ENCODE peak calls at places on chromosomes 1 and 21, in nine cellular contexts. G, L, Y, Z, C, J, A, R and H are unnamed samples.
A peak's percentile ranks its signal among the peaks of the same experiment; 100 is the strongest.

GRCh38 chr1:156706647-156707008 is 1.2 kb upstream of the CRABP2 start:
- DNase-seq in R (no peak), C (peak; percentile 47), G (peak; percentile 85), L (peak; percentile 55), A (peak; percentile 69), J (no peak), Z (peak; percentile 11), Y (no peak), H (peak; percentile 57)

GRCh38 chr1:11738783-11739182 is 2.8 kb downstream of the AGTRAP start:
- DNase-seq in C (no peak), G (no peak), L (no peak), A (no peak), J (no peak), R (no peak), Z (no peak), Y (no peak), H (no peak)

GRCh38 chr1:110464340-110464739 is 13.4 kb downstream of the PROK1 start:
- DNase-seq in R (no peak), A (no peak), Y (no peak), L (no peak), Z (no peak), C (no peak), J (no peak), G (no peak), H (no peak)

GRCh38 chr1:184905601-184906322 is 68.5 kb downstream of the NIBAN1 start:
- DNase-seq in J (no peak), C (peak; percentile 12), R (no peak), Z (no peak), Y (no peak), L (no peak), A (no peak), G (no peak), H (no peak)

GRCh38 chr1:41483960-41484844 is at the start of gene EDN2:
- DNase-seq in C (peak; percentile 89), Y (no peak), G (peak; percentile 49), R (no peak), A (peak; percentile 68), Z (no peak), J (no peak), L (peak; percentile 93), H (no peak)

GRCh38 chr1:113147826-113148225 is 74.8 kb downstream of the LRIG2 start:
- DNase-seq in Z (no peak), A (no peak), R (no peak), J (no peak), G (no peak), C (no peak), L (no peak), Y (no peak), H (no peak)

GRCh38 chr1:25450894-25451293 is 20.2 kb downstream of the MACO1 start:
- DNase-seq in G (no peak), R (no peak), Z (no peak), C (no peak), L (no peak), A (no peak), Y (no peak), J (no peak), H (no peak)

GRCh38 chr1:46096269-46097148 is 35.9 kb downstream of the PIK3R3 start:
- DNase-seq in A (no peak), R (no peak), L (no peak), Z (no peak), J (no peak), Y (no peak), C (no peak), G (no peak), H (no peak)

GRCh38 chr1:201634261-201634660 is 95.3 kb downstream of the NAV1 start:
- DNase-seq in A (no peak), Y (no peak), C (no peak), R (no peak), Z (no peak), L (no peak), J (no peak), G (no peak), H (no peak)

GRCh38 chr21:41678944-41679343 is 87.9 kb downstream of the RIPK4 start:
- DNase-seq in R (peak; percentile 42), L (peak; percentile 92), C (peak; percentile 96), Z (no peak), A (peak; percentile 81), G (peak; percentile 68), Y (no peak), J (peak; percentile 95), H (peak; percentile 88)

GRCh38 chr1:102434421-102434820 is 437.7 kb upstream of the OLFM3 start:
- DNase-seq in G (no peak), C (no peak), Y (peak; percentile 15), L (no peak), J (peak; percentile 76), Z (no peak), R (no peak), A (no peak), H (no peak)

GRCh38 chr1:60886793-60887331 is 195.5 kb upstream of the NFIA start:
- DNase-seq in Z (no peak), L (no peak), Y (no peak), R (no peak), G (no peak), A (no peak), J (peak; percentile 7), C (no peak), H (no peak)

GRCh38 chr21:40393091-40393490 is 453.9 kb downstream of the DSCAM start:
- DNase-seq in G (no peak), C (no peak), Z (no peak), R (no peak), L (no peak), Y (no peak), J (no peak), A (no peak), H (no peak)

GRCh38 chr1:89802841-89803240 is 18.0 kb upstream of the LRRC8D start:
- DNase-seq in Y (no peak), L (no peak), Z (no peak), J (no peak), G (no peak), R (no peak), C (no peak), A (no peak), H (no peak)

GRCh38 chr1:154485106-154485505 is 16.9 kb upstream of the TDRD10 start:
- DNase-seq in L (no peak), A (no peak), R (no peak), Z (no peak), G (no peak), J (peak; percentile 83), Y (no peak), C (no peak), H (no peak)

DNA sequence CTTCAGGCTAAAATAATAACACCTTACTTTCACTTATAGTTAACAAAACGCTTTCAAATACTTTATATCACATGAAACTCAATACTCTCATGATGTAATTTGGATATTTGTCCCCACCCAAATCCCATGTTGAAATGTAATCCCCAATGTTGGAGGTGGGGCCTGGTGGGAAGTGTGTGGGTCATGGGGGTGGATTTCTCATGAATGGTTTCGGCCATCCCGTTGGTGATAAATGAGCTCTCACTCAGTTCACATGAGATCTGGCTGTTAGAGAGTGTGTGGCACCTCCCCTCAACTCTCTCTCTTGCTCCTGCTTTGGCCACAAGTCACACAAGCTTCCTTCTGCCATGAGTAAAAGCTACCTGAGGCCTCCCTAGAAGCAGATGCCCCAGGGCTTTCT is 22.5 kb upstream of the PTGFRN start:
- DNase-seq in R (no peak), Y (no peak), Z (no peak), A (no peak), G (no peak), J (no peak), C (no peak), L (no peak), H (no peak)
- H3K4me1 ChIP-seq in R (peaks cover 7% of the 10 kb centered on the region), Y (no peaks in the 10 kb centered on the region), Z (no peaks in the 10 kb centered on the region), A (no peaks in the 10 kb centered on the region), G (no peaks in the 10 kb centered on the region), J (peaks cover 7% of the 10 kb centered on the region), C (peaks cover 1% of the 10 kb centered on the region), L (no peaks in the 10 kb centered on the region), H (no peaks in the 10 kb centered on the region)

DNA sequence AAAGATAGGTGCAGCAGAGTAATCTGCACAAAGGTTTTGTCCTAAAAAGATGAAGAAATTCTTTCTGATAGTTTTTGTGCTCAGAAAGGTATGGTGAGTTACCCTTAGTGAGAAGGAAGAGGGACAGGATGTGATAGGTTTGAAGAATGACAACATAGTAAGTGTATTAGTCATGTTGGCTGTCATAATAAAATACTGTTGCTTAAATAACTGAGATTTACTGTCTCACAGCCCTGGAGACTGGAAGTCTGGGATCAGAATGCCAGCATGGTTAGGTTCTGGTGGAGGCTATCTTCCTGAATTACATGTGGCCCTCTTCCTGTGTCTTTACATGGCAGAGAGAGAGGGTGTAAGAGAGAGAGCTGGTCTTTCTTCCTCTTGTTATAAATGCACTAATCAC is 965.2 kb downstream of the TTLL7 start:
- DNase-seq in L (no peak), Z (no peak), R (no peak), Y (no peak), G (no peak), C (no peak), J (peak; percentile 9), A (no peak), H (no peak)
- H3K4me1 ChIP-seq in L (no peaks in the 10 kb centered on the region), Z (no peaks in the 10 kb centered on the region), R (no peaks in the 10 kb centered on the region), Y (no peaks in the 10 kb centered on the region), G (no peaks in the 10 kb centered on the region), C (no peaks in the 10 kb centered on the region), J (no peaks in the 10 kb centered on the region), A (no peaks in the 10 kb centered on the region), H (peaks cover 8% of the 10 kb centered on the region)

DNA sequence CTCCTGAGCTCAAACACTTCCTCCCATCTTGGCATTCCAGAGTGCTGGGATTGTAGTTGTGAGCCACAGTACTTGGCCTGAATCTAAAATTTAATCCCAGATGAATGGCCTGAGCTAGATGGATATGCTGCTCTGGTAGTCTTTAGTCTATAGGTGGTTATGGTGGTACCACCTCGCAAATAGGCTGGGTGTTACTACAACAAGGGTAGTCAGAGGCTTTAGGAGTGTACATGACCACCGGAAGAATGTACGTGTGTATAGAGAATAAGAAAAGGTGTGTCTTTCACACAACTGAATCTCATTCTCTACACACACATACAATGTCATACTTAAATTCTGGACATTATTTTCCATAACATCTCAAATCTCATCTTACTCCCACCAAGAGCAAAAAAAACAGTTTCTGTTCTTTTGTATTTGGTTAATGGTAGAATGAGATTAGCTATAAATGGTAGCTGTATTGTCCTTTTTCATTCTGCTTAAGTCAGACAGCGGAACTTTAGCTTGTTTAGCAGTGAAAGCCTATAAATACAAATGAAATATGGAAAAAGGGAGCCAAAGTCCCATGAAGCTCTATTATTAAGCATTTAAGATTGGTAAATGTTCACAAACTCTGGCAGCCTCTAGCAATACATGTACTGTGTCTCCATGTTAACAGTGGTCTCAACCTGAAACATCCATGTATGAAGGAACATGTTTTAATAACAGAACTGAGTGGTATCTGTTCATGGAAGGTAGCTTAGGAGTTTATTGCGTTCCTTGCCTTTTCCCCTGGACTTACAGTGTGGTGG is 16.2 kb downstream of the CAP1 start:
- DNase-seq in Y (no peak), C (no peak), Z (no peak), L (no peak), R (no peak), G (no peak), J (no peak), A (no peak), H (no peak)
- H3K4me1 ChIP-seq in Y (peaks cover 92% of the 10 kb centered on the region), C (peaks cover 58% of the 10 kb centered on the region), Z (peaks cover 88% of the 10 kb centered on the region), L (peaks cover 51% of the 10 kb centered on the region), R (peaks cover 46% of the 10 kb centered on the region), G (no peaks in the 10 kb centered on the region), J (peaks cover 30% of the 10 kb centered on the region), A (peaks cover 100% of the 10 kb centered on the region), H (peaks cover 100% of the 10 kb centered on the region)

DNA sequence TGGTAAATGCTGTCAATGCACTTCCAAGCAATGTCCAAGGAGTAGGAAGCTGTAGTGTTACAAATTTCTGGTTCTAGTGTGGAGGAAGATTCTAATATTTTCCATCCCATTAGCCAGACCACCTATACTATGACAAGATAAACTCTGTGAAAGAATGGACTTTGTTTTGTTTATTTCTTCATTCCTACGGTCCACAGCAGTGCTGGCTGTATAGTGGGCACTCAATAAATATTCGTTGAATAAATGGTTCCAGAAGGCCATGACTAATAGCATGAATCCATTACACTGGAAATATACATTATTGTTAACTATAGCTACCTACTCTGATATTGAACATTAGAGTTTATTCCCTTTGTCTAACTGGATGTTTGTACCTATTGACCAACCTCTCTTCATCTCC is 8.3 kb upstream of the MYSM1 start:
- DNase-seq in J (no peak), L (no peak), A (no peak), C (no peak), R (no peak), Z (no peak), G (no peak), Y (no peak), H (no peak)
- H3K4me1 ChIP-seq in J (peaks cover 10% of the 10 kb centered on the region), L (no peaks in the 10 kb centered on the region), A (no peaks in the 10 kb centered on the region), C (no peaks in the 10 kb centered on the region), R (no peaks in the 10 kb centered on the region), Z (no peaks in the 10 kb centered on the region), G (no peaks in the 10 kb centered on the region), Y (no peaks in the 10 kb centered on the region), H (no peaks in the 10 kb centered on the region)